ENCODE peak calls at places on chromosomes 2 and 18, in four cellular contexts. F, J, K and P are unnamed samples.

GRCh38 chr2:128445533-128445900 is 126.8 kb upstream of the HS6ST1 start:
- DNase-seq in F (no peak), J (no peak), K (no peak), P (no peak)

GRCh38 chr18:52869942-52870907 is 530.2 kb downstream of the DCC start:
- DNase-seq in F (no peak), J (no peak), K (peak), P (no peak)

GRCh38 chr18:1252534-1252933 is 347.9 kb downstream of the ADCYAP1 start:
- DNase-seq in F (no peak), J (no peak), K (no peak), P (no peak)

GRCh38 chr18:59514193-59514592 is 155.1 kb upstream of the LMAN1 start:
- DNase-seq in F (peak), J (peak), K (no peak), P (no peak)

GRCh38 chr2:221629478-221629877 is 57.4 kb upstream of the EPHA4 start:
- DNase-seq in F (peak), J (no peak), K (no peak), P (no peak)

GRCh38 chr2:122244830-122245229 is 489.4 kb downstream of the TSN start:
- DNase-seq in F (no peak), J (no peak), K (no peak), P (no peak)

GRCh38 chr2:185857676-185858075 is 119.1 kb downstream of the FSIP2 start:
- DNase-seq in F (no peak), J (no peak), K (no peak), P (no peak)

GRCh38 chr18:51196116-51196810 is 1.2 kb downstream of the MEX3C start:
- DNase-seq in F (peak), J (peak), K (no peak), P (peak)

GRCh38 chr2:188978291-188979081 is 4.3 kb downstream of the COL3A1 start:
- DNase-seq in F (no peak), J (no peak), K (peak), P (no peak)

GRCh38 chr2:127086800-127087737 is 19.9 kb downstream of the BIN1 start:
- DNase-seq in F (peak), J (peak), K (peak), P (no peak)